ENCODE peak calls at places on chromosomes 6 and 20, in seven cellular contexts. D is A549, S is heart right ventricle, U is GM12865, Z is lower lobe of right lung, J is fibroblast of pulmonary artery, L is endodermal cell. Q is an unnamed sample.

GRCh38 chr20:63552481-63553249 is 1.3 kb upstream of the FNDC11 start:
- DNase-seq in D (no peak), S (no peak), U (peak; percentile 87), Z (no peak), J (no peak), L (peak; percentile 71), Q (no peak)

GRCh38 chr6:84762220-84762940 is 2.0 kb downstream of the TBX18 start:
- DNase-seq in D (peak; percentile 68), S (peak; percentile 22), U (no peak), Z (no peak), J (peak; percentile 74), L (no peak), Q (peak; percentile 49)

GRCh38 chr6:30074331-30075093 is 1.1 kb downstream of the RNF39 start:
- DNase-seq in D (no peak), S (no peak), U (no peak), Z (peak; percentile 45), J (no peak), L (peak; percentile 83), Q (peak; percentile 8)

GRCh38 chr6:47106721-47107197 is 64.6 kb upstream of the ADGRF1 start:
- DNase-seq in D (peak; percentile 23), S (no peak), U (no peak), Z (no peak), J (no peak), L (peak; percentile 77), Q (no peak)

GRCh38 chr6:119077643-119078448 is 618 bp downstream of the FAM184A start:
- DNase-seq in D (no peak), S (peak; percentile 24), U (peak; percentile 31), Z (peak; percentile 67), J (peak; percentile 12), L (peak; percentile 85), Q (no peak)

GRCh38 chr6:37141291-37142046 is 28.5 kb upstream of the PIM1 start:
- DNase-seq in D (no peak), S (no peak), U (peak; percentile 71), Z (no peak), J (peak; percentile 70), L (peak; percentile 85), Q (peak; percentile 82)

GRCh38 chr6:113018351-113019151 is 671.4 kb downstream of the RFPL4B start:
- DNase-seq in D (no peak), S (no peak), U (no peak), Z (no peak), J (peak; percentile 91), L (no peak), Q (peak; percentile 87)

GRCh38 chr6:39610229-39610628 is 115.0 kb downstream of the KIF6 start:
- DNase-seq in D (no peak), S (no peak), U (no peak), Z (no peak), J (peak; percentile 11), L (no peak), Q (no peak)

GRCh38 chr6:118581489-118581959 is 33.4 kb downstream of the PLN start:
- DNase-seq in D (no peak), S (no peak), U (no peak), Z (no peak), J (peak; percentile 79), L (no peak), Q (peak; percentile 86)

GRCh38 chr20:58706975-58707681 is 14.5 kb downstream of the NPEPL1 start:
- DNase-seq in D (no peak), S (no peak), U (no peak), Z (no peak), J (no peak), L (peak; percentile 38), Q (no peak)

GRCh38 chr6:157405986-157406385 is 25.0 kb downstream of the ZDHHC14 start:
- DNase-seq in D (no peak), S (no peak), U (no peak), Z (no peak), J (peak; percentile 82), L (no peak), Q (peak; percentile 18)

GRCh38 chr20:34768105-34768504 is 57.3 kb downstream of the NCOA6 start:
- DNase-seq in D (no peak), S (no peak), U (no peak), Z (no peak), J (peak; percentile 41), L (no peak), Q (peak; percentile 63)

GRCh38 chr20:63378626-63379025 is 17.5 kb upstream of the CHRNA4 start:
- DNase-seq in D (no peak), S (no peak), U (no peak), Z (no peak), J (no peak), L (peak; percentile 79), Q (no peak)

GRCh38 chr20:58424218-58424617 is 35.2 kb downstream of the VAPB start:
- DNase-seq in D (no peak), S (no peak), U (no peak), Z (no peak), J (no peak), L (no peak), Q (no peak)

GRCh38 chr6:35298625-35299140 is 1.1 kb downstream of the DEF6 start:
- DNase-seq in D (no peak), S (no peak), U (peak; percentile 35), Z (no peak), J (no peak), L (no peak), Q (no peak)

GRCh38 chr6:33729059-33729458 is 17.6 kb upstream of the UQCC2 start:
- DNase-seq in D (no peak), S (no peak), U (no peak), Z (peak; percentile 13), J (no peak), L (no peak), Q (no peak)

GRCh38 chr20:33857722-33858563 is 46.8 kb downstream of the CHMP4B start:
- DNase-seq in D (no peak), S (no peak), U (no peak), Z (no peak), J (no peak), L (no peak), Q (no peak)

GRCh38 chr20:8798505-8798904 is 270.4 kb upstream of the PLCB4 start:
- DNase-seq in D (no peak), S (no peak), U (no peak), Z (no peak), J (peak; percentile 96), L (no peak), Q (peak; percentile 21)

GRCh38 chr20:13166006-13166405 is 55.1 kb upstream of the ISM1 start:
- DNase-seq in D (no peak), S (no peak), U (no peak), Z (no peak), J (no peak), L (no peak), Q (no peak)

GRCh38 chr6:111871207-111871606 is 2.0 kb downstream of the FYN start:
- DNase-seq in D (no peak), S (no peak), U (peak; percentile 56), Z (no peak), J (peak; percentile 19), L (no peak), Q (no peak)

GRCh38 chr6:56046576-56046975 is 171.2 kb upstream of the BMP5 start:
- DNase-seq in D (no peak), S (peak; percentile 34), U (no peak), Z (peak; percentile 77), J (peak; percentile 83), L (no peak), Q (no peak)

GRCh38 chr6:26183581-26184408 is 96.6 kb downstream of the HFE start:
- DNase-seq in D (peak; percentile 84), S (peak; percentile 58), U (peak; percentile 82), Z (peak; percentile 72), J (peak; percentile 94), L (peak; percentile 91), Q (peak; percentile 94)
- H3K4me3 ChIP-seq in D (peak overlapping the region; percentile 43), S (peak overlapping the region; percentile 62), U (peak overlapping the region; percentile 50), Z (peak overlapping the region; percentile 54), J (peak overlapping the region; percentile 56), L (peak overlapping the region; percentile 80), Q (peak overlapping the region; percentile 60)

DNA sequence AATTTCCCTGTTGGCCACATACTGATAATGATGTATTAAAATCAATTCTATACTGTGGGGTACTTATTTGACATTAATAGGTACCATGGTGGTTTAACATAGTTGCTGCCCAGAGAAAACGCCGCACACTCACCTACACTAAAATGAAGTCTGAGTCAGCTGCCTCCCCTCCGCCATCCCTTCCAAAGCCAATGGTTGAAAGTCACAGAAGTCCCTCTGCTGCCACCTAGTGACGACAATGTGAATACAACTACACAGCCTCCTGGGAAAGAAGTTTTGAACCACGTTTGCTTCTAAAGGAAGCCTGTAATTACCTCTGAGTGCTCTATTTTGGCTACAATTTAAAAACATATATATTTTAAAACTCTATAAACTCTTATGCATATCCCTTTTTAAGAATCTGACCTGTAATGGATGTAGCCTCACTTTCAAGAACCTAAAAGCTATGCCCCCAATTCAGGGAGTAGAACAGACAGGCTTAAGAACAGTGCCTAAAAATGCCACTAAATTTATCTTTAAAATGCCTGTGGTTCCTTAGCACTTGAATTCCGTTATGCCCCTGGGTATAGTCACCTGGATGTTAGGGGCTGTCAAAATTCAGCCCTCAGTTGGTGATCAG is 20.6 kb upstream of the ECI2 start:
- DNase-seq in D (peak; percentile 76), S (no peak), U (peak; percentile 82), Z (no peak), J (peak; percentile 89), L (peak; percentile 92), Q (peak; percentile 86)
- TF ChIP-seq CTCF in D (peak; percentile 74), S (peak; percentile 93), U (peak; percentile 71), Z (peak; percentile 86), J (peak; percentile 87), L (peak; percentile 89), Q (peak; percentile 91)

GRCh38 chr6:155174576-155175174 is 89.1 kb upstream of the CLDN20 start:
- DNase-seq in D (peak; percentile 82), S (peak; percentile 23), U (peak; percentile 93), Z (no peak), J (peak; percentile 90), L (peak; percentile 88), Q (peak; percentile 86)

GRCh38 chr6:155171747-155172191 is 92.0 kb upstream of the CLDN20 start:
- DNase-seq in D (no peak), S (no peak), U (no peak), Z (no peak), J (peak; percentile 62), L (peak; percentile 30), Q (no peak)

GRCh38 chr6:155170519-155170918 is 93.3 kb upstream of the CLDN20 start:
- DNase-seq in D (no peak), S (no peak), U (no peak), Z (no peak), J (no peak), L (no peak), Q (no peak)

DNA sequence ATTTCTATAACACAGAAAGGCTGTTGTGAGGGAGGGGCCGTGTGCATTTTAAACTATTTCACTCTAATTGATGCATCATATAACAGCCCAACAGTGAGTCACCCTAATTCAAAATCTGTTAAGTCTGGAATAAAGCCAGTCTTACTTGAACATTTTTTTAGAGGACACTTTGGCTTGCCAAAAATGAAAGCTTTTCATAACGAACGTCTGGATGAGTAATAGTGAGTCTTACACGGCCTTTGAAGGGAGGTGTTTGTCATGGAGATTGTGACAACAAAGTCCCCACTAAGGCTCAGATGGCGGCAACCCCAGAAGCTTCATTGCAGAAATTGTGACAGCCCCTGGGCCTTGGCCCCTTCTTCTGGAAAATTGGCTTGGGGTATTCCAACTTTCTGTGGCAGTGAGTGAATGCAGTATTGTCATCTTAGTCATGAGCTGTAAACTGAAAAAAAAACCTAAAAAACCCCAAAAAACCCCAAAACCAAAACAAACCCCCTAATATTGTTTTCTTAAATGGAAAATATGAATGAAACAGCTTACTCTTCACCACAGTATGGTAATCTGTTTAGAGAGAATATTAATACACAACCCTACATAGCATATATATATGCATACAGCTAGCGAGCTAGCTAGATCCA is 92.6 kb upstream of the CLDN20 start:
- DNase-seq in D (peak; percentile 67), S (no peak), U (peak; percentile 91), Z (no peak), J (peak; percentile 92), L (peak; percentile 39), Q (peak; percentile 88)
- H3K4me3 ChIP-seq in D (no peak overlapping the region), S (no peak overlapping the region), U (peak overlapping the region; percentile 19), Z (peak overlapping the region; percentile 18), J (peak overlapping the region; percentile 22), L (no peak overlapping the region), Q (peak overlapping the region; percentile 24)

GRCh38 chr6:117267766-117268534 is 2.6 kb downstream of the VGLL2 start:
- DNase-seq in D (no peak), S (no peak), U (no peak), Z (no peak), J (no peak), L (peak; percentile 90), Q (no peak)
- TF ChIP-seq CTCF in D (no peak), S (no peak), U (peak; percentile 12), Z (no peak), J (no peak), L (peak; percentile 85), Q (no peak)